ENCODE peak calls at places on chromosomes 3 and 15, in eight cellular contexts. S, Y, C, R, H, P, L and Z are unnamed samples.
A peak's percentile ranks its signal among the peaks of the same experiment; 100 is the strongest.

GRCh38 chr3:112873632-112874031 is 27.0 kb upstream of the CD200R1L start:
- DNase-seq in S (no peak), Y (no peak), C (no peak), R (no peak), H (no peak), P (no peak), L (no peak), Z (no peak)

GRCh38 chr3:150248116-150248864 is 159.8 kb upstream of the TSC22D2 start:
- DNase-seq in S (no peak), Y (no peak), C (no peak), R (no peak), H (no peak), P (no peak), L (no peak), Z (no peak)

GRCh38 chr3:18307529-18307928 is 117.6 kb downstream of the SATB1 start:
- DNase-seq in S (no peak), Y (no peak), C (no peak), R (no peak), H (no peak), P (no peak), L (no peak), Z (no peak)

GRCh38 chr15:80832676-80833075 is 53.5 kb downstream of the CEMIP start:
- DNase-seq in S (no peak), Y (no peak), C (no peak), R (no peak), H (no peak), P (no peak), L (no peak), Z (no peak)

GRCh38 chr3:117080899-117081298 is 371.3 kb downstream of the TUSC7 start:
- DNase-seq in S (no peak), Y (no peak), C (no peak), R (no peak), H (no peak), P (no peak), L (no peak), Z (no peak)

GRCh38 chr3:106508331-106508893 is 639.6 kb upstream of the CBLB start:
- DNase-seq in S (no peak), Y (no peak), C (no peak), R (no peak), H (no peak), P (no peak), L (no peak), Z (no peak)

GRCh38 chr3:165643433-165643824 is 193.8 kb downstream of the BCHE start:
- DNase-seq in S (peak; percentile 48), Y (no peak), C (no peak), R (no peak), H (no peak), P (no peak), L (no peak), Z (no peak)

GRCh38 chr3:188001052-188001567 is 152.8 kb upstream of the LPP start:
- DNase-seq in S (peak; percentile 30), Y (no peak), C (no peak), R (no peak), H (no peak), P (no peak), L (no peak), Z (no peak)

GRCh38 chr3:71576966-71577459 is 6.5 kb downstream of the FOXP1 start:
- DNase-seq in S (no peak), Y (no peak), C (no peak), R (no peak), H (no peak), P (no peak), L (no peak), Z (no peak)

GRCh38 chr3:72907131-72907697 is 19.4 kb downstream of the GXYLT2 start:
- DNase-seq in S (no peak), Y (no peak), C (no peak), R (no peak), H (no peak), P (no peak), L (no peak), Z (no peak)

GRCh38 chr15:29278436-29279099 is 8.9 kb upstream of the NSMCE3 start:
- DNase-seq in S (no peak), Y (no peak), C (no peak), R (peak; percentile 24), H (no peak), P (no peak), L (no peak), Z (no peak)

GRCh38 chr3:72657666-72658065 is 190.6 kb downstream of the SHQ1 start:
- DNase-seq in S (peak; percentile 39), Y (no peak), C (peak; percentile 5), R (no peak), H (no peak), P (peak; percentile 32), L (no peak), Z (peak; percentile 64)

GRCh38 chr3:190076138-190076537 is 44.6 kb downstream of the P3H2 start:
- DNase-seq in S (no peak), Y (no peak), C (no peak), R (no peak), H (no peak), P (no peak), L (no peak), Z (no peak)

GRCh38 chr3:170741756-170742530 is 128.1 kb downstream of the RPL22L1 start:
- DNase-seq in S (no peak), Y (no peak), C (no peak), R (no peak), H (no peak), P (no peak), L (no peak), Z (no peak)

GRCh38 chr3:109098245-109098644 is 19.7 kb downstream of the MORC1 start:
- DNase-seq in S (no peak), Y (no peak), C (no peak), R (peak; percentile 19), H (peak; percentile 27), P (no peak), L (no peak), Z (no peak)

GRCh38 chr3:31880020-31880419 is 101.0 kb downstream of the OSBPL10 start:
- DNase-seq in S (no peak), Y (no peak), C (no peak), R (no peak), H (no peak), P (no peak), L (no peak), Z (no peak)

GRCh38 chr3:43153189-43154083 is 47.6 kb upstream of the POMGNT2 start:
- DNase-seq in S (no peak), Y (no peak), C (no peak), R (no peak), H (no peak), P (no peak), L (no peak), Z (no peak)

GRCh38 chr3:52454235-52454937 is 545 bp upstream of the TNNC1 start:
- DNase-seq in S (no peak), Y (no peak), C (no peak), R (no peak), H (no peak), P (no peak), L (no peak), Z (no peak)

GRCh38 chr3:102400142-102400541 is 34.7 kb upstream of the ZPLD1 start:
- DNase-seq in S (no peak), Y (no peak), C (no peak), R (no peak), H (no peak), P (no peak), L (no peak), Z (no peak)

GRCh38 chr15:93179072-93179471 is 90.1 kb upstream of the RGMA start:
- DNase-seq in S (no peak), Y (no peak), C (no peak), R (peak; percentile 46), H (peak; percentile 40), P (no peak), L (no peak), Z (no peak)

GRCh38 chr3:123769360-123769743 is 114.8 kb downstream of the MYLK start:
- DNase-seq in S (no peak), Y (no peak), C (no peak), R (no peak), H (no peak), P (no peak), L (no peak), Z (no peak)

GRCh38 chr15:40328711-40329240 is 5.3 kb downstream of the INAFM2 start:
- DNase-seq in S (no peak), Y (no peak), C (no peak), R (no peak), H (no peak), P (no peak), L (no peak), Z (no peak)

GRCh38 chr3:47225310-47225906 is 57.2 kb downstream of the KIF9 start:
- DNase-seq in S (no peak), Y (no peak), C (no peak), R (no peak), H (no peak), P (no peak), L (no peak), Z (no peak)

GRCh38 chr15:92682772-92683510 is 27.4 kb upstream of the FAM174B start:
- DNase-seq in S (no peak), Y (no peak), C (no peak), R (no peak), H (no peak), P (no peak), L (no peak), Z (no peak)

GRCh38 chr3:134516905-134517304 is 31.0 kb downstream of the CEP63 start:
- DNase-seq in S (no peak), Y (no peak), C (no peak), R (no peak), H (no peak), P (no peak), L (no peak), Z (no peak)

GRCh38 chr3:143068059-143068458 is 51.5 kb upstream of the CHST2 start:
- DNase-seq in S (no peak), Y (no peak), C (no peak), R (no peak), H (no peak), P (no peak), L (no peak), Z (no peak)

GRCh38 chr3:51982352-51982837 is 940 bp upstream of the ACY1 start:
- DNase-seq in S (peak; percentile 18), Y (peak; percentile 32), C (no peak), R (peak; percentile 57), H (peak; percentile 80), P (no peak), L (no peak), Z (peak; percentile 57)

GRCh38 chr3:173584834-173585831 is 187.6 kb downstream of the NLGN1 start:
- DNase-seq in S (no peak), Y (no peak), C (no peak), R (peak; percentile 72), H (no peak), P (no peak), L (peak; percentile 77), Z (no peak)

GRCh38 chr3:49805367-49805782 is 2.3 kb downstream of the INKA1 start:
- DNase-seq in S (peak; percentile 9), Y (no peak), C (no peak), R (peak; percentile 30), H (no peak), P (no peak), L (no peak), Z (no peak)

GRCh38 chr3:159928692-159929091 is 59.9 kb upstream of the IL12A start:
- DNase-seq in S (no peak), Y (no peak), C (no peak), R (no peak), H (no peak), P (no peak), L (no peak), Z (no peak)

GRCh38 chr3:73365756-73366397 is 258.9 kb downstream of the PDZRN3 start:
- DNase-seq in S (no peak), Y (no peak), C (no peak), R (no peak), H (no peak), P (no peak), L (no peak), Z (no peak)

GRCh38 chr15:65055201-65055870 is 10.1 kb downstream of the SLC51B start:
- DNase-seq in S (no peak), Y (no peak), C (no peak), R (no peak), H (peak; percentile 75), P (no peak), L (no peak), Z (peak; percentile 45)

GRCh38 chr3:120147072-120147871 is 53.0 kb upstream of the GSK3B start:
- DNase-seq in S (peak; percentile 87), Y (peak; percentile 33), C (peak; percentile 13), R (no peak), H (no peak), P (peak; percentile 38), L (no peak), Z (peak; percentile 58)

GRCh38 chr15:59550520-59550919 is 61.1 kb upstream of the GCNT3 start:
- DNase-seq in S (no peak), Y (no peak), C (no peak), R (no peak), H (no peak), P (no peak), L (no peak), Z (no peak)